ENCODE peak calls at places on chromosomes 3 and 15, in ten cellular contexts. One of them, this sample, is unnamed.
A peak's percentile ranks its signal among the peaks of the same experiment; 100 is the strongest.

GRCh38 chr3:46670000-46670890 is 23.2 kb downstream of the ALS2CL start:
- DNase-seq in stimulated activated CD8-positive, alpha-beta memory T cell treated with anti-CD3 and anti-CD28 coated beads, Interleukin-15, amount 100 ng/mL, for 1 hour: no peak
- DNase-seq in Karpas-422: no peak
- DNase-seq in activated CD4-positive, alpha-beta T cell treated with anti-CD3 and anti-CD28 coated beads, Interleukin-2, amount 10 ng/mL, durations not matched to agents 7 days and 5 days: no peak
- DNase-seq in T-cell: no peak
- DNase-seq in NCI-H1436: no peak
- DNase-seq in EH: no peak
- DNase-seq in left cardiac atrium: peak; percentile 13
- DNase-seq in occipital lobe: no peak
- DNase-seq in NB4: no peak
- DNase-seq in this sample: no peak

GRCh38 chr15:55056500-55056899 is 140.2 kb downstream of the RSL24D1 start:
- DNase-seq in activated CD4-positive, alpha-beta T cell treated with anti-CD3 and anti-CD28 coated beads, Interleukin-2, amount 10 ng/mL, durations not matched to agents 7 days and 5 days: no peak
- DNase-seq in left cardiac atrium: no peak
- DNase-seq in NCI-H1436: no peak
- DNase-seq in Karpas-422: no peak
- DNase-seq in NB4: no peak
- DNase-seq in EH: no peak
- DNase-seq in stimulated activated CD8-positive, alpha-beta memory T cell treated with anti-CD3 and anti-CD28 coated beads, Interleukin-15, amount 100 ng/mL, for 1 hour: no peak
- DNase-seq in occipital lobe: no peak
- DNase-seq in T-cell: no peak
- DNase-seq in this sample: no peak

GRCh38 chr15:101250931-101251829 is 668 bp downstream of the CHSY1 start:
- DNase-seq in Karpas-422: no peak
- DNase-seq in activated CD4-positive, alpha-beta T cell treated with anti-CD3 and anti-CD28 coated beads, Interleukin-2, amount 10 ng/mL, durations not matched to agents 7 days and 5 days: no peak
- DNase-seq in stimulated activated CD8-positive, alpha-beta memory T cell treated with anti-CD3 and anti-CD28 coated beads, Interleukin-15, amount 100 ng/mL, for 1 hour: no peak
- DNase-seq in NB4: no peak
- DNase-seq in NCI-H1436: no peak
- DNase-seq in T-cell: no peak
- DNase-seq in left cardiac atrium: peak; percentile 55
- DNase-seq in occipital lobe: no peak
- DNase-seq in EH: peak; percentile 58
- DNase-seq in this sample: peak; percentile 68

GRCh38 chr3:12553921-12554391 is 2.9 kb upstream of the MKRN2 start:
- DNase-seq in NB4: peak; percentile 65
- DNase-seq in Karpas-422: peak; percentile 59
- DNase-seq in occipital lobe: peak; percentile 5
- DNase-seq in stimulated activated CD8-positive, alpha-beta memory T cell treated with anti-CD3 and anti-CD28 coated beads, Interleukin-15, amount 100 ng/mL, for 1 hour: no peak
- DNase-seq in activated CD4-positive, alpha-beta T cell treated with anti-CD3 and anti-CD28 coated beads, Interleukin-2, amount 10 ng/mL, durations not matched to agents 7 days and 5 days: no peak
- DNase-seq in left cardiac atrium: peak; percentile 32
- DNase-seq in NCI-H1436: peak; percentile 15
- DNase-seq in EH: peak; percentile 48
- DNase-seq in T-cell: no peak
- DNase-seq in this sample: no peak

GRCh38 chr3:66763294-66763693 is 234.8 kb upstream of the KBTBD8 start:
- DNase-seq in T-cell: no peak
- DNase-seq in Karpas-422: no peak
- DNase-seq in stimulated activated CD8-positive, alpha-beta memory T cell treated with anti-CD3 and anti-CD28 coated beads, Interleukin-15, amount 100 ng/mL, for 1 hour: no peak
- DNase-seq in left cardiac atrium: no peak
- DNase-seq in activated CD4-positive, alpha-beta T cell treated with anti-CD3 and anti-CD28 coated beads, Interleukin-2, amount 10 ng/mL, durations not matched to agents 7 days and 5 days: no peak
- DNase-seq in NCI-H1436: no peak
- DNase-seq in EH: peak; percentile 42
- DNase-seq in occipital lobe: no peak
- DNase-seq in NB4: no peak
- DNase-seq in this sample: peak; percentile 99

GRCh38 chr3:9949626-9950025 is 2.6 kb downstream of the PRRT3 start:
- DNase-seq in occipital lobe: no peak
- DNase-seq in EH: no peak
- DNase-seq in left cardiac atrium: no peak
- DNase-seq in stimulated activated CD8-positive, alpha-beta memory T cell treated with anti-CD3 and anti-CD28 coated beads, Interleukin-15, amount 100 ng/mL, for 1 hour: no peak
- DNase-seq in activated CD4-positive, alpha-beta T cell treated with anti-CD3 and anti-CD28 coated beads, Interleukin-2, amount 10 ng/mL, durations not matched to agents 7 days and 5 days: no peak
- DNase-seq in NCI-H1436: no peak
- DNase-seq in NB4: no peak
- DNase-seq in T-cell: no peak
- DNase-seq in Karpas-422: no peak
- DNase-seq in this sample: no peak

GRCh38 chr3:44265815-44266214 is 24.1 kb downstream of the TOPAZ1 start:
- DNase-seq in activated CD4-positive, alpha-beta T cell treated with anti-CD3 and anti-CD28 coated beads, Interleukin-2, amount 10 ng/mL, durations not matched to agents 7 days and 5 days: no peak
- DNase-seq in T-cell: no peak
- DNase-seq in EH: no peak
- DNase-seq in stimulated activated CD8-positive, alpha-beta memory T cell treated with anti-CD3 and anti-CD28 coated beads, Interleukin-15, amount 100 ng/mL, for 1 hour: no peak
- DNase-seq in NCI-H1436: no peak
- DNase-seq in NB4: no peak
- DNase-seq in occipital lobe: no peak
- DNase-seq in left cardiac atrium: no peak
- DNase-seq in Karpas-422: no peak
- DNase-seq in this sample: no peak

GRCh38 chr3:30747771-30748281 is 141.4 kb downstream of the TGFBR2 start:
- DNase-seq in left cardiac atrium: no peak
- DNase-seq in activated CD4-positive, alpha-beta T cell treated with anti-CD3 and anti-CD28 coated beads, Interleukin-2, amount 10 ng/mL, durations not matched to agents 7 days and 5 days: no peak
- DNase-seq in T-cell: no peak
- DNase-seq in NB4: peak; percentile 36
- DNase-seq in occipital lobe: no peak
- DNase-seq in NCI-H1436: no peak
- DNase-seq in Karpas-422: no peak
- DNase-seq in stimulated activated CD8-positive, alpha-beta memory T cell treated with anti-CD3 and anti-CD28 coated beads, Interleukin-15, amount 100 ng/mL, for 1 hour: no peak
- DNase-seq in EH: peak; percentile 60
- DNase-seq in this sample: peak; percentile 44

GRCh38 chr3:137420198-137420995 is 343.7 kb upstream of the SOX14 start:
- DNase-seq in stimulated activated CD8-positive, alpha-beta memory T cell treated with anti-CD3 and anti-CD28 coated beads, Interleukin-15, amount 100 ng/mL, for 1 hour: no peak
- DNase-seq in NB4: no peak
- DNase-seq in NCI-H1436: no peak
- DNase-seq in activated CD4-positive, alpha-beta T cell treated with anti-CD3 and anti-CD28 coated beads, Interleukin-2, amount 10 ng/mL, durations not matched to agents 7 days and 5 days: no peak
- DNase-seq in left cardiac atrium: no peak
- DNase-seq in occipital lobe: no peak
- DNase-seq in Karpas-422: no peak
- DNase-seq in EH: no peak
- DNase-seq in T-cell: no peak
- DNase-seq in this sample: no peak

GRCh38 chr3:71355862-71356261 is 227.7 kb downstream of the FOXP1 start:
- DNase-seq in stimulated activated CD8-positive, alpha-beta memory T cell treated with anti-CD3 and anti-CD28 coated beads, Interleukin-15, amount 100 ng/mL, for 1 hour: no peak
- DNase-seq in activated CD4-positive, alpha-beta T cell treated with anti-CD3 and anti-CD28 coated beads, Interleukin-2, amount 10 ng/mL, durations not matched to agents 7 days and 5 days: no peak
- DNase-seq in T-cell: no peak
- DNase-seq in Karpas-422: no peak
- DNase-seq in EH: no peak
- DNase-seq in NCI-H1436: no peak
- DNase-seq in NB4: no peak
- DNase-seq in left cardiac atrium: no peak
- DNase-seq in occipital lobe: no peak
- DNase-seq in this sample: no peak

GRCh38 chr3:33826206-33826605 is 27.8 kb downstream of the PDCD6IP start:
- DNase-seq in T-cell: no peak
- DNase-seq in NCI-H1436: no peak
- DNase-seq in EH: peak; percentile 13
- DNase-seq in stimulated activated CD8-positive, alpha-beta memory T cell treated with anti-CD3 and anti-CD28 coated beads, Interleukin-15, amount 100 ng/mL, for 1 hour: no peak
- DNase-seq in NB4: no peak
- DNase-seq in occipital lobe: no peak
- DNase-seq in activated CD4-positive, alpha-beta T cell treated with anti-CD3 and anti-CD28 coated beads, Interleukin-2, amount 10 ng/mL, durations not matched to agents 7 days and 5 days: no peak
- DNase-seq in left cardiac atrium: no peak
- DNase-seq in Karpas-422: no peak
- DNase-seq in this sample: no peak

This sample was measured in T47D.